ENCODE peak calls at places on chromosomes 3 and 15, in seven cellular contexts. P, K, X, Z, C, T and W are unnamed samples.

GRCh38 chr15:40985541-40986330 is 32.5 kb downstream of the CHAC1 start:
- DNase-seq in T (no peak), Z (no peak), P (no peak), K (no peak), C (no peak), X (no peak), W (no peak)

GRCh38 chr15:73386238-73386637 is 17.5 kb upstream of the HCN4 start:
- DNase-seq in K (no peak), C (no peak), Z (no peak), P (no peak), T (no peak), X (no peak), W (no peak)

GRCh38 chr3:156620260-156620659 is 54.1 kb upstream of the TIPARP start:
- DNase-seq in T (no peak), Z (no peak), P (no peak), X (no peak), K (no peak), C (no peak), W (no peak)

GRCh38 chr15:67444100-67444499 is 76.8 kb upstream of the C15orf61 start:
- DNase-seq in K (no peak), X (no peak), Z (no peak), T (no peak), P (no peak), C (no peak), W (no peak)

GRCh38 chr15:65954289-65954741 is 85.0 kb downstream of the RAB11A start:
- DNase-seq in K (no peak), C (no peak), T (no peak), X (peak; percentile 32), Z (no peak), P (no peak), W (no peak)

GRCh38 chr3:127157181-127157828 is 35.6 kb upstream of the PRR23E start:
- DNase-seq in Z (no peak), K (no peak), P (no peak), X (no peak), T (no peak), C (no peak), W (no peak)

GRCh38 chr15:70483513-70483912 is 279.8 kb downstream of the UACA start:
- DNase-seq in X (no peak), P (no peak), Z (no peak), T (no peak), K (no peak), C (no peak), W (no peak)

GRCh38 chr3:182364723-182365650 is 428.3 kb upstream of the ATP11B start:
- DNase-seq in K (no peak), X (peak; percentile 84), C (no peak), T (no peak), Z (peak; percentile 19), P (peak; percentile 80), W (peak; percentile 75)

GRCh38 chr3:115648559-115648958 is 25.2 kb downstream of the GAP43 start:
- DNase-seq in X (no peak), T (no peak), C (no peak), Z (no peak), P (peak; percentile 12), K (no peak), W (no peak)

GRCh38 chr3:186821429-186822367 is 15.4 kb upstream of the RFC4 start:
- DNase-seq in P (no peak), T (no peak), Z (no peak), X (no peak), K (no peak), C (no peak), W (no peak)